ENCODE peak calls at places on chromosome 1, in six cellular contexts. B is stimulated activated effector memory CD8-positive, alpha-beta T cell treated with anti-CD3 and anti-CD28 coated beads, Interleukin-12 subunit alpha, Interleukin-12 subunit beta, amount 100 ng/mL, for 72 hours; M is CD4-positive, alpha-beta memory T cell; R is AG08395; N is NCI-H1105; P is GM19239. I is an unnamed sample.
A peak's percentile ranks its signal among the peaks of the same experiment; 100 is the strongest.

GRCh38 chr1:147820898-147821297 is 60.5 kb upstream of the GJA5 start:
- DNase-seq in B (no peak), M (no peak), R (no peak), N (no peak), P (no peak), I (no peak)

GRCh38 chr1:12078938-12079861 is 16.1 kb downstream of the TNFRSF8 start:
- DNase-seq in B (peak; percentile 43), M (no peak), R (peak; percentile 72), N (peak; percentile 10), P (peak; percentile 65), I (peak; percentile 63)

GRCh38 chr1:46411601-46412341 is 17.7 kb downstream of the FAAH start:
- DNase-seq in B (no peak), M (no peak), R (no peak), N (no peak), P (no peak), I (no peak)

GRCh38 chr1:50493710-50494109 is 70.5 kb upstream of the DMRTA2 start:
- DNase-seq in B (no peak), M (no peak), R (no peak), N (no peak), P (no peak), I (no peak)

GRCh38 chr1:2980073-2980791 is 41.0 kb upstream of the ACTRT2 start:
- DNase-seq in B (no peak), M (no peak), R (no peak), N (peak; percentile 0), P (no peak), I (no peak)

GRCh38 chr1:16422041-16422440 is 15.2 kb downstream of the SPATA21 start:
- DNase-seq in B (no peak), M (no peak), R (no peak), N (no peak), P (no peak), I (no peak)

GRCh38 chr1:160078392-160079195 is 2.7 kb upstream of the KCNJ9 start:
- DNase-seq in B (peak; percentile 39), M (peak; percentile 54), R (peak; percentile 65), N (no peak), P (peak; percentile 65), I (peak; percentile 43)

GRCh38 chr1:151854658-151855057 is 1.1 kb upstream of the THEM5 start:
- DNase-seq in B (no peak), M (no peak), R (no peak), N (no peak), P (no peak), I (no peak)

GRCh38 chr1:159171254-159171687 is at the start of gene CADM3:
- DNase-seq in B (no peak), M (peak; percentile 29), R (no peak), N (peak; percentile 74), P (no peak), I (no peak)

GRCh38 chr1:73056826-73057225 is 774.5 kb upstream of the NEGR1 start:
- DNase-seq in B (no peak), M (no peak), R (no peak), N (no peak), P (no peak), I (no peak)

GRCh38 chr1:198096390-198096789 is 60.4 kb upstream of the NEK7 start:
- DNase-seq in B (no peak), M (no peak), R (no peak), N (no peak), P (no peak), I (no peak)

GRCh38 chr1:42450081-42450480 is 5.7 kb downstream of the ZMYND12 start:
- DNase-seq in B (no peak), M (no peak), R (no peak), N (no peak), P (no peak), I (no peak)

GRCh38 chr1:243732627-243733026 is 117.4 kb downstream of the AKT3 start:
- DNase-seq in B (no peak), M (no peak), R (no peak), N (peak; percentile 49), P (no peak), I (no peak)

GRCh38 chr1:180896161-180896560 is 16.5 kb upstream of the KIAA1614 start:
- DNase-seq in B (no peak), M (no peak), R (no peak), N (no peak), P (no peak), I (no peak)

GRCh38 chr1:231214918-231215675 is 25.9 kb upstream of the GNPAT start:
- DNase-seq in B (no peak), M (no peak), R (no peak), N (no peak), P (no peak), I (peak; percentile 11)

GRCh38 chr1:22123071-22123390 is 19.9 kb downstream of the WNT4 start:
- DNase-seq in B (no peak), M (no peak), R (no peak), N (no peak), P (no peak), I (no peak)

GRCh38 chr1:15407579-15407978 is 2.1 kb upstream of the EFHD2 start:
- DNase-seq in B (no peak), M (no peak), R (no peak), N (no peak), P (no peak), I (no peak)

GRCh38 chr1:113734357-113735055 is 24.8 kb downstream of the PHTF1 start:
- DNase-seq in B (no peak), M (no peak), R (no peak), N (no peak), P (no peak), I (no peak)

GRCh38 chr1:51342591-51343206 is 12.3 kb upstream of the TTC39A start:
- DNase-seq in B (no peak), M (no peak), R (no peak), N (no peak), P (no peak), I (no peak)

GRCh38 chr1:116331523-116331922 is 41.5 kb upstream of the ATP1A1 start:
- DNase-seq in B (no peak), M (no peak), R (no peak), N (no peak), P (no peak), I (no peak)

GRCh38 chr1:205449750-205450443 is 5.9 kb downstream of the BLACAT1 start:
- DNase-seq in B (peak; percentile 55), M (no peak), R (peak; percentile 68), N (no peak), P (no peak), I (no peak)

GRCh38 chr1:28518745-28519341 is 13.0 kb downstream of the RCC1 start:
- DNase-seq in B (peak; percentile 38), M (peak; percentile 44), R (no peak), N (no peak), P (peak; percentile 42), I (no peak)

GRCh38 chr1:67535474-67535873 is 105.3 kb upstream of the SERBP1 start:
- DNase-seq in B (peak; percentile 15), M (no peak), R (peak; percentile 83), N (no peak), P (peak; percentile 17), I (peak; percentile 26)

GRCh38 chr1:235843458-235843857 is 23.2 kb downstream of the LYST start:
- DNase-seq in B (no peak), M (no peak), R (peak; percentile 48), N (peak; percentile 2), P (no peak), I (no peak)

GRCh38 chr1:237681210-237681609 is 209.5 kb downstream of the ZP4 start:
- DNase-seq in B (no peak), M (no peak), R (no peak), N (no peak), P (no peak), I (no peak)

GRCh38 chr1:234226106-234226818 is 147.0 kb upstream of the COA6 start:
- DNase-seq in B (no peak), M (no peak), R (no peak), N (no peak), P (no peak), I (no peak)

GRCh38 chr1:227318003-227318851 is at the start of gene CDC42BPA:
- DNase-seq in B (peak; percentile 8), M (peak; percentile 33), R (peak; percentile 93), N (peak; percentile 75), P (peak; percentile 58), I (peak; percentile 30)

GRCh38 chr1:30325085-30325935 is 398.1 kb downstream of the MATN1 start:
- DNase-seq in B (no peak), M (no peak), R (no peak), N (no peak), P (no peak), I (no peak)

GRCh38 chr1:111733996-111734369 is 5.2 kb downstream of the INKA2 start:
- DNase-seq in B (no peak), M (no peak), R (no peak), N (no peak), P (no peak), I (no peak)

GRCh38 chr1:245216356-245217110 is 61.7 kb downstream of the KIF26B start:
- DNase-seq in B (no peak), M (no peak), R (no peak), N (no peak), P (no peak), I (no peak)

GRCh38 chr1:78339490-78339889 is 151.3 kb upstream of the PTGFR start:
- DNase-seq in B (no peak), M (no peak), R (peak; percentile 48), N (no peak), P (no peak), I (no peak)

GRCh38 chr1:168419746-168420145 is 124.1 kb downstream of the XCL2 start:
- DNase-seq in B (no peak), M (no peak), R (peak; percentile 54), N (no peak), P (no peak), I (no peak)

GRCh38 chr1:201845331-201846083 is 16.6 kb downstream of the IPO9 start:
- DNase-seq in B (no peak), M (no peak), R (no peak), N (no peak), P (no peak), I (no peak)

I was measured in memory B cell.